ENCODE peak calls at places on chromosomes 6 and 20, in ten cellular contexts. X is sigmoid colon, E is OCI-LY7, R is pancreas, C is fibroblast of the aortic adventitia, U is GM13976, Z is astrocyte of the cerebellum, Y is breast epithelium, Q is nephron progenitor cell, K is uterus. N is an unnamed sample.

GRCh38 chr6:168145747-168146596 is 67.0 kb upstream of the FRMD1 start:
- DNase-seq in X (peak), E (no peak), R (no peak), C (no peak), U (no peak), Z (no peak), Y (no peak), Q (no peak), K (peak), N (no peak)

GRCh38 chr6:105993341-105993740 is 92.8 kb upstream of the PRDM1 start:
- DNase-seq in X (no peak), E (no peak), R (no peak), C (no peak), U (no peak), Z (no peak), Y (no peak), Q (peak), K (no peak), N (no peak)

GRCh38 chr6:149239573-149240209 is 77.8 kb upstream of the TAB2 start:
- DNase-seq in X (no peak), E (no peak), R (no peak), C (no peak), U (no peak), Z (no peak), Y (no peak), Q (no peak), K (no peak), N (no peak)

GRCh38 chr6:160733045-160733646 is 31.1 kb downstream of the PLG start:
- DNase-seq in X (no peak), E (peak), R (no peak), C (peak), U (peak), Z (peak), Y (no peak), Q (peak), K (peak), N (peak)

GRCh38 chr20:2873747-2874041 is 413 bp downstream of the PTPRA start:
- DNase-seq in X (no peak), E (peak), R (no peak), C (peak), U (peak), Z (no peak), Y (no peak), Q (peak), K (peak), N (no peak)

GRCh38 chr6:68677119-68677518 is 42.0 kb downstream of the ADGRB3 start:
- DNase-seq in X (no peak), E (no peak), R (no peak), C (no peak), U (no peak), Z (no peak), Y (no peak), Q (no peak), K (no peak), N (no peak)

GRCh38 chr6:94041930-94042724 is 622.8 kb upstream of the EPHA7 start:
- DNase-seq in X (no peak), E (no peak), R (no peak), C (no peak), U (no peak), Z (no peak), Y (no peak), Q (no peak), K (no peak), N (no peak)

GRCh38 chr20:8267009-8267408 is 134.9 kb downstream of the PLCB1 start:
- DNase-seq in X (no peak), E (no peak), R (no peak), C (no peak), U (no peak), Z (no peak), Y (no peak), Q (no peak), K (no peak), N (no peak)

GRCh38 chr6:82277686-82278085 is 30.1 kb upstream of the IBTK start:
- DNase-seq in X (no peak), E (no peak), R (no peak), C (peak), U (no peak), Z (no peak), Y (no peak), Q (no peak), K (no peak), N (no peak)

GRCh38 chr20:5118220-5119142 is 1.3 kb downstream of the PCNA start:
- DNase-seq in X (no peak), E (peak), R (no peak), C (no peak), U (no peak), Z (no peak), Y (no peak), Q (no peak), K (no peak), N (no peak)

GRCh38 chr6:97901531-97901930 is 618.5 kb upstream of the MMS22L start:
- DNase-seq in X (no peak), E (no peak), R (no peak), C (no peak), U (no peak), Z (no peak), Y (no peak), Q (no peak), K (no peak), N (no peak)

GRCh38 chr20:48238326-48238725 is 453.0 kb upstream of the SULF2 start:
- DNase-seq in X (peak), E (no peak), R (no peak), C (peak), U (no peak), Z (peak), Y (no peak), Q (no peak), K (no peak), N (peak)

GRCh38 chr6:45423111-45423900 is 45.6 kb upstream of the SUPT3H start:
- DNase-seq in X (peak), E (no peak), R (peak), C (no peak), U (peak), Z (no peak), Y (no peak), Q (peak), K (peak), N (no peak)

GRCh38 chr6:25934735-25935313 is 4.3 kb upstream of the SLC17A2 start:
- DNase-seq in X (no peak), E (no peak), R (no peak), C (no peak), U (no peak), Z (no peak), Y (no peak), Q (no peak), K (no peak), N (no peak)

GRCh38 chr6:157075549-157076426 is 247.5 kb downstream of the TMEM242 start:
- DNase-seq in X (no peak), E (no peak), R (no peak), C (peak), U (peak), Z (no peak), Y (no peak), Q (no peak), K (no peak), N (no peak)

GRCh38 chr6:45609141-45609638 is 231.5 kb upstream of the SUPT3H start:
- DNase-seq in X (no peak), E (no peak), R (no peak), C (peak), U (no peak), Z (no peak), Y (no peak), Q (no peak), K (no peak), N (no peak)

GRCh38 chr20:3902041-3902440 is 12.9 kb downstream of the PANK2 start:
- DNase-seq in X (no peak), E (no peak), R (no peak), C (no peak), U (no peak), Z (no peak), Y (no peak), Q (no peak), K (no peak), N (no peak)

GRCh38 chr20:47133809-47134456 is 222.6 kb downstream of the ZMYND8 start:
- DNase-seq in X (peak), E (no peak), R (no peak), C (peak), U (no peak), Z (no peak), Y (no peak), Q (no peak), K (no peak), N (peak)

GRCh38 chr20:2942439-2942838 is 69.2 kb downstream of the PTPRA start:
- DNase-seq in X (no peak), E (no peak), R (no peak), C (peak), U (no peak), Z (peak), Y (no peak), Q (no peak), K (no peak), N (no peak)

GRCh38 chr20:4961746-4962145 is 39.6 kb downstream of the SLC23A2 start:
- DNase-seq in X (no peak), E (no peak), R (no peak), C (peak), U (no peak), Z (no peak), Y (no peak), Q (no peak), K (no peak), N (no peak)

GRCh38 chr20:38935285-38935684 is 9.1 kb downstream of the FAM83D start:
- DNase-seq in X (no peak), E (no peak), R (no peak), C (peak), U (no peak), Z (no peak), Y (no peak), Q (no peak), K (no peak), N (peak)
- TF ChIP-seq CTCF in X (no peak), E (peak), R (no peak), C (peak), U (no peak), Z (peak), Y (no peak), Q (no peak), K (no peak), N (no peak)

DNA sequence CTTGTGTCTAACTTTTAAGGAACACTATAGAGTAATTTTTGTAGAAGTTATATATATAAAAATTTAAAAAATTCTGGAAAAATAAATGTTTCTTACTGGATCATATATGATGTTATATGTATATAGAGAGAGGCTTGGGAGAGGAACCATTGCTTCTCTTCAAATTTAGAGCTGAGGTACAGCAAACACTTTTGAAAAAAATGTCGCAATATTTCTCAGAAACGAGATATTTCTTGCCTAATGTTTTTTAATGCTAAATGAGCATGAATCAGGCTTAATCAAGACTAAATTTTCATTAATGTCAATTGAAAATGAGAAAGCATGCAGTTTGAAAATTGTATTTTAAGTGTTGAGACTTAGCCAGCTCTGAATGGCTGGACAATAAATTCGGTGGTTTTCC is 2.6 kb downstream of the PKIB start:
- DNase-seq in X (no peak), E (no peak), R (no peak), C (no peak), U (no peak), Z (no peak), Y (no peak), Q (no peak), K (no peak), N (no peak)
- TF ChIP-seq CTCF in X (no peak), E (no peak), R (no peak), C (no peak), U (no peak), Z (no peak), Y (no peak), Q (no peak), K (no peak), N (no peak)

GRCh38 chr6:112348334-112348874 is 1.3 kb downstream of the RFPL4B start:
- DNase-seq in X (no peak), E (no peak), R (no peak), C (no peak), U (no peak), Z (no peak), Y (no peak), Q (no peak), K (no peak), N (no peak)

GRCh38 chr6:112349915-112350314 is 2.8 kb downstream of the RFPL4B start:
- DNase-seq in X (no peak), E (no peak), R (no peak), C (no peak), U (no peak), Z (no peak), Y (no peak), Q (no peak), K (peak), N (no peak)

GRCh38 chr6:112348891-112349736 is 2.0 kb downstream of the RFPL4B start:
- DNase-seq in X (no peak), E (no peak), R (no peak), C (peak), U (no peak), Z (no peak), Y (no peak), Q (no peak), K (no peak), N (no peak)

GRCh38 chr6:112356994-112357393 is 9.9 kb downstream of the RFPL4B start:
- DNase-seq in X (no peak), E (no peak), R (no peak), C (no peak), U (no peak), Z (no peak), Y (no peak), Q (no peak), K (no peak), N (no peak)

GRCh38 chr6:112352607-112353006 is 5.5 kb downstream of the RFPL4B start:
- DNase-seq in X (no peak), E (no peak), R (no peak), C (no peak), U (no peak), Z (no peak), Y (no peak), Q (no peak), K (no peak), N (no peak)
- TF ChIP-seq CTCF in X (no peak), E (no peak), R (no peak), C (no peak), U (no peak), Z (no peak), Y (no peak), Q (no peak), K (no peak), N (no peak)

GRCh38 chr20:10565922-10566897 is 107.6 kb downstream of the JAG1 start:
- DNase-seq in X (no peak), E (no peak), R (no peak), C (peak), U (no peak), Z (no peak), Y (no peak), Q (no peak), K (no peak), N (no peak)
- TF ChIP-seq CTCF in X (no peak), E (no peak), R (no peak), C (no peak), U (no peak), Z (no peak), Y (no peak), Q (no peak), K (no peak), N (no peak)

DNA sequence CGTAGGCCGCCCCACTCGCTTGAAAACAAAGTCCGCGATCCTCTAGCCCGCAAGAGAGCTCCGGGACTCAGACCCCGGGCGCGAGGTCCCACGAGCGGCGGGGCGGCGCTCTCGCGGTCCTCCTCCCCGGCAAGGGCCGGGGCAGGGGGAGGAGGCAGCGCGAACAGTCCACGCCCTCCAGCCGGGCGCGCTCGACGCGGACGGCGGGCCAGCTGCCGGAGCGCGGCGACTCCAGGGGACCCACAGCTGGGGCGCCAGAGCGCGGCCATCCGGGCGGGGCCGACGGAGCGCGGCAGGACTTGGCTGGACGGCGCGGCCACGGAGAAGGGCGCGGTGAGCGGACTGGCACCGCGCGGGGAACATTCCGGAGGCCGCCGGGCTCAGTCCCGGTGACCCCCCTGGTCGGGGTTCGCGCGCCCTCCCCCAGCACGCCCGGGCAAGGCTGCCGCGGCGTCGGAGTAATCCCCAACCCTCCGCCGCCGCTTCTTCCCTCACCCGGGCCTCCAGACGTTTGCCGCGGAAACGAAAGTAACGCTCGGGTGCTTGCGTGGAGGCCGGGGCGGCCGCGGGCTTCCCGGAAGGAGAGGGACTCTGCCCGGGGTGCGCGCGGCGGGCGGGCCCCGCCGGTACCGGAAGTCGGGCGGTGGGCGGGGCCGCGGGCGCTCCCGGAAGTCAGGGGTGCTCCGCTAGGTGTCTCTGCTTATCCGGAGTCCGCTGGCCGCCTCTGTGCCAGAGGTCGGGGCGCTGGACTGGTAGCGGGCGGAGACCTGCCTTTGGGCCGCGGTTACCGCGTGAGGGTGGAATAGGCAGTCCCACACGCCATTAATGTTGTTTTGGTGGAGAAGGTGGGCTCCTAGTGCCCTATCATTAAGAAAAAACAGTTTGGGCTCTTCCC is at the start of gene RIPK1:
- DNase-seq in X (peak), E (peak), R (peak), C (peak), U (peak), Z (peak), Y (peak), Q (peak), K (peak), N (peak)
- TF ChIP-seq CTCF in X (no peak), E (peak), R (peak), C (peak), U (peak), Z (peak), Y (peak), Q (no peak), K (peak), N (peak)

DNA sequence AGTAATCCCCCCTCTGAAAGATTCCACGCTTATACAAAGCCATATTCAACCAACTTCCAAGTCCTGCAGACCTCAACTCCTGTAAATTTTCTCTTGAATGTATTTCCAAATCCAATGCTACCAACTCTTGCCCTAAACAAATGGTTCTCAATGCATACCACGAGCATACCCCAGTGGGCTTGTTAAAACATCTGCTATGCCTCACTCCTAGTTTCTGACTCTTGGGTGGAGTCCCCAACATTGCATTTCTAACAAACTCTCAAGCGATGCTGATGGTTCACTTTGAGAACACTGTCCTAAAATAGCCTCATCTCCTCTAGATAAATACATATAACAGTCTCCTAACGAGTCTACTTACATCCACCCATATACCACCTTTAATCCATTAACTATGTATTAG is 7.3 kb downstream of the HBS1L start:
- DNase-seq in X (no peak), E (no peak), R (no peak), C (no peak), U (no peak), Z (no peak), Y (no peak), Q (no peak), K (no peak), N (no peak)
- TF ChIP-seq CTCF in X (no peak), E (no peak), R (no peak), C (no peak), U (no peak), Z (no peak), Y (no peak), Q (no peak), K (no peak), N (no peak)

DNA sequence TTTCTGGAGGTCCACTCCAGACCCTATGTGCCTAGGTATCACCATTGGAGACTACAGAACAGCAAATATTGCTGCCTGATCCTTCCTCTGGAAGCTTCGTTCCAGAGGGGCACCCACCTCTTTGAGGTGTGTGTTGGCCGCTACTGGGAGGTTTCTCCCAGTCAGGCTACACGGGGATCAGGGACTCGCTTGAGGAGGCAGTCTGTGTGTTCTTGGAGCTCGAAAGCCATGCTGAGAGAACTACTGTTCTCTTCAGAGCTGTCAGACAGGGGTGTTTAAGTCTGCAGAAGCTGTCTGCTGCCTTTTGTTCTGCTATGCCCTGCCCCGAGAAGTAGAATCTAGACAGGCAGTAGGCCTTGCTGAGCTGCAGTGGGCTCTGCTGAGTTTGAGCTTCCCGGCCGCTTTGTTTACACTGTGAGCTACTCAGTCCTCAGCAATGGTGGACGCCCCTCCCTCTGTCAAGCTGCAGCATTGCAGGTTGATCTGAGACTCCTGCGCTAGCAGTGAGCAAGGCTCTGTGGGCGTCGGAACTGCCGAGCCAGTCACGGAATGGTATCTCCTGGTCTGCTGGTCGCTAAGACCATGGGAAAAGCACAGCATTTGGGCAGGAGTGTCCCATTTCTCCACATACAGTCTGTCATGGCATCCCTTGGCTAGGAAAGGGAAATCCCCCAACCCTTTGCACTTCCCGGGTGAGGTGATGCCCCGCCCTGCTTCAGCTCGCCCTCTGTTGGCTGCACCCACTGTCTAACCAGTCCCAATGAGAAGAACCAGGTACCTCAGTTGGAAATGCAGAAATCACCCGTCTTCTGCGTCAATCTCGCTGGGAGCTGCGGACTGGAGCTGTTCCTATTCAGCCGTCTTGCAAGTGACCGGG is 32.5 kb upstream of the ASCC3 start:
- DNase-seq in X (no peak), E (no peak), R (no peak), C (no peak), U (no peak), Z (no peak), Y (no peak), Q (peak), K (no peak), N (no peak)
- TF ChIP-seq CTCF in X (no peak), E (no peak), R (no peak), C (no peak), U (no peak), Z (no peak), Y (no peak), Q (no peak), K (no peak), N (no peak)

N was measured in RWPE1.